ENCODE peak calls at places on chromosomes 1 and 21, in five cellular contexts. One of them, this sample, is unnamed. For H3K4me1, the result is how much of the 10 kb centered on the place peaks cover.

GRCh38 chr1:233815865-233816264 is 88.6 kb upstream of the SLC35F3 start:
- DNase-seq in astrocyte: no peak
- DNase-seq in mesenchymal stem cell: no peak
- DNase-seq in heart left ventricle: no peak
- DNase-seq in body of pancreas: no peak
- DNase-seq in this sample: no peak

GRCh38 chr1:156537027-156537426 is 35.3 kb downstream of the IQGAP3 start:
- DNase-seq in body of pancreas: no peak
- DNase-seq in heart left ventricle: no peak
- DNase-seq in astrocyte: no peak
- DNase-seq in mesenchymal stem cell: no peak
- DNase-seq in this sample: no peak

GRCh38 chr1:247357781-247358211 is 26.1 kb upstream of the ZNF496 start:
- DNase-seq in astrocyte: peak
- DNase-seq in heart left ventricle: no peak
- DNase-seq in mesenchymal stem cell: peak
- DNase-seq in body of pancreas: no peak
- DNase-seq in this sample: peak

GRCh38 chr1:22662318-22662717 is 9.3 kb downstream of the C1QB start:
- DNase-seq in mesenchymal stem cell: no peak
- DNase-seq in heart left ventricle: no peak
- DNase-seq in astrocyte: no peak
- DNase-seq in body of pancreas: no peak
- DNase-seq in this sample: no peak

GRCh38 chr1:1432566-1432950 is 2.9 kb upstream of the VWA1 start:
- DNase-seq in astrocyte: no peak
- DNase-seq in mesenchymal stem cell: no peak
- DNase-seq in body of pancreas: no peak
- DNase-seq in heart left ventricle: no peak
- DNase-seq in this sample: no peak

GRCh38 chr1:90841477-90841876 is 124.4 kb upstream of the BARHL2 start:
- DNase-seq in astrocyte: no peak
- DNase-seq in heart left ventricle: no peak
- DNase-seq in body of pancreas: no peak
- DNase-seq in mesenchymal stem cell: no peak
- DNase-seq in this sample: no peak

GRCh38 chr1:2108213-2108876 is 58.1 kb downstream of the PRKCZ start:
- DNase-seq in mesenchymal stem cell: peak
- DNase-seq in heart left ventricle: no peak
- DNase-seq in body of pancreas: no peak
- DNase-seq in astrocyte: no peak
- DNase-seq in this sample: peak

GRCh38 chr21:25863747-25864146 is 129.0 kb downstream of the GABPA start:
- DNase-seq in body of pancreas: no peak
- DNase-seq in astrocyte: no peak
- DNase-seq in heart left ventricle: no peak
- DNase-seq in mesenchymal stem cell: no peak
- DNase-seq in this sample: no peak

GRCh38 chr21:15282666-15283065 is 217.9 kb upstream of the NRIP1 start:
- DNase-seq in mesenchymal stem cell: no peak
- DNase-seq in astrocyte: peak
- DNase-seq in heart left ventricle: no peak
- DNase-seq in body of pancreas: no peak
- DNase-seq in this sample: no peak

GRCh38 chr1:203589201-203589600 is 37.4 kb upstream of the ATP2B4 start:
- DNase-seq in heart left ventricle: no peak
- DNase-seq in mesenchymal stem cell: no peak
- DNase-seq in body of pancreas: no peak
- DNase-seq in astrocyte: no peak
- DNase-seq in this sample: no peak

GRCh38 chr1:154420172-154420571 is 15.0 kb downstream of the IL6R start:
- DNase-seq in body of pancreas: peak
- DNase-seq in astrocyte: peak
- DNase-seq in mesenchymal stem cell: peak
- DNase-seq in heart left ventricle: peak
- DNase-seq in this sample: peak

GRCh38 chr1:6108937-6109636 is 63.4 kb downstream of the KCNAB2 start:
- DNase-seq in mesenchymal stem cell: no peak
- DNase-seq in astrocyte: no peak
- DNase-seq in body of pancreas: no peak
- DNase-seq in heart left ventricle: no peak
- DNase-seq in this sample: peak

GRCh38 chr1:153583976-153584375 is 18.3 kb upstream of the S100A2 start:
- DNase-seq in mesenchymal stem cell: no peak
- DNase-seq in heart left ventricle: no peak
- DNase-seq in astrocyte: peak
- DNase-seq in body of pancreas: no peak
- DNase-seq in this sample: no peak

GRCh38 chr1:236416165-236416564 is 22.1 kb downstream of the EDARADD start:
- DNase-seq in body of pancreas: no peak
- DNase-seq in astrocyte: no peak
- DNase-seq in mesenchymal stem cell: peak
- DNase-seq in heart left ventricle: no peak
- DNase-seq in this sample: no peak

GRCh38 chr1:245953876-245954660 is 553.0 kb downstream of the SMYD3 start:
- DNase-seq in body of pancreas: no peak
- DNase-seq in mesenchymal stem cell: peak
- DNase-seq in astrocyte: no peak
- DNase-seq in heart left ventricle: no peak
- DNase-seq in this sample: no peak

GRCh38 chr21:14414932-14415508 is 32.1 kb upstream of the HSPA13 start:
- DNase-seq in body of pancreas: no peak
- DNase-seq in astrocyte: no peak
- DNase-seq in mesenchymal stem cell: no peak
- DNase-seq in heart left ventricle: no peak
- DNase-seq in this sample: no peak

GRCh38 chr1:240806201-240806745 is 194.3 kb upstream of the GREM2 start:
- DNase-seq in mesenchymal stem cell: no peak
- DNase-seq in body of pancreas: no peak
- DNase-seq in astrocyte: no peak
- DNase-seq in heart left ventricle: no peak
- DNase-seq in this sample: no peak

GRCh38 chr1:36109041-36109679 is 15.9 kb downstream of the COL8A2 start:
- DNase-seq in astrocyte: peak
- DNase-seq in heart left ventricle: no peak
- DNase-seq in body of pancreas: no peak
- DNase-seq in mesenchymal stem cell: peak
- DNase-seq in this sample: no peak

GRCh38 chr1:150626150-150626549 is 3.3 kb downstream of the ENSA start:
- DNase-seq in body of pancreas: no peak
- DNase-seq in astrocyte: no peak
- DNase-seq in mesenchymal stem cell: no peak
- DNase-seq in heart left ventricle: no peak
- DNase-seq in this sample: no peak

GRCh38 chr21:29144736-29145353 is 14.4 kb downstream of the MAP3K7CL start:
- DNase-seq in astrocyte: no peak
- DNase-seq in mesenchymal stem cell: peak
- DNase-seq in body of pancreas: no peak
- DNase-seq in heart left ventricle: no peak
- DNase-seq in this sample: no peak

GRCh38 chr1:46087891-46088290 is 44.5 kb downstream of the PIK3R3 start:
- DNase-seq in body of pancreas: no peak
- DNase-seq in heart left ventricle: no peak
- DNase-seq in mesenchymal stem cell: no peak
- DNase-seq in astrocyte: no peak
- DNase-seq in this sample: no peak

GRCh38 chr1:86194491-86195034 is 38.0 kb upstream of the COL24A1 start:
- DNase-seq in body of pancreas: no peak
- DNase-seq in astrocyte: peak
- DNase-seq in mesenchymal stem cell: peak
- DNase-seq in heart left ventricle: no peak
- DNase-seq in this sample: no peak

GRCh38 chr21:26769613-26770188 is 75.5 kb downstream of the ADAMTS1 start:
- DNase-seq in mesenchymal stem cell: peak
- DNase-seq in body of pancreas: no peak
- DNase-seq in astrocyte: no peak
- DNase-seq in heart left ventricle: no peak
- DNase-seq in this sample: no peak

GRCh38 chr1:51445346-51446090 is 73.5 kb downstream of the EPS15 start:
- DNase-seq in astrocyte: no peak
- DNase-seq in body of pancreas: no peak
- DNase-seq in heart left ventricle: no peak
- DNase-seq in mesenchymal stem cell: peak
- DNase-seq in this sample: no peak

GRCh38 chr1:207841318-207841717 is 69.6 kb downstream of the CD34 start:
- DNase-seq in body of pancreas: no peak
- DNase-seq in astrocyte: no peak
- DNase-seq in heart left ventricle: no peak
- DNase-seq in mesenchymal stem cell: no peak
- DNase-seq in this sample: no peak

GRCh38 chr1:212256404-212256803 is 28.8 kb upstream of the PPP2R5A start:
- DNase-seq in mesenchymal stem cell: no peak
- DNase-seq in body of pancreas: no peak
- DNase-seq in heart left ventricle: no peak
- DNase-seq in astrocyte: no peak
- DNase-seq in this sample: no peak

GRCh38 chr1:234342749-234343148 is 30.5 kb upstream of the COA6 start:
- DNase-seq in body of pancreas: no peak
- DNase-seq in mesenchymal stem cell: no peak
- DNase-seq in astrocyte: no peak
- DNase-seq in heart left ventricle: no peak
- DNase-seq in this sample: no peak

GRCh38 chr1:94279462-94279861 is 42.1 kb upstream of the ARHGAP29 start:
- DNase-seq in mesenchymal stem cell: no peak
- DNase-seq in astrocyte: peak
- DNase-seq in body of pancreas: no peak
- DNase-seq in heart left ventricle: no peak
- DNase-seq in this sample: no peak

GRCh38 chr1:32489774-32490454 is 25.0 kb downstream of the ZBTB8B start:
- DNase-seq in mesenchymal stem cell: no peak
- DNase-seq in heart left ventricle: no peak
- DNase-seq in astrocyte: no peak
- DNase-seq in body of pancreas: no peak
- DNase-seq in this sample: no peak
- H3K27ac ChIP-seq in mesenchymal stem cell: no peak
- H3K27ac ChIP-seq in heart left ventricle: no peak
- H3K27ac ChIP-seq in astrocyte: no peak
- H3K27ac ChIP-seq in body of pancreas: no peak
- H3K27ac ChIP-seq in this sample: no peak

DNA sequence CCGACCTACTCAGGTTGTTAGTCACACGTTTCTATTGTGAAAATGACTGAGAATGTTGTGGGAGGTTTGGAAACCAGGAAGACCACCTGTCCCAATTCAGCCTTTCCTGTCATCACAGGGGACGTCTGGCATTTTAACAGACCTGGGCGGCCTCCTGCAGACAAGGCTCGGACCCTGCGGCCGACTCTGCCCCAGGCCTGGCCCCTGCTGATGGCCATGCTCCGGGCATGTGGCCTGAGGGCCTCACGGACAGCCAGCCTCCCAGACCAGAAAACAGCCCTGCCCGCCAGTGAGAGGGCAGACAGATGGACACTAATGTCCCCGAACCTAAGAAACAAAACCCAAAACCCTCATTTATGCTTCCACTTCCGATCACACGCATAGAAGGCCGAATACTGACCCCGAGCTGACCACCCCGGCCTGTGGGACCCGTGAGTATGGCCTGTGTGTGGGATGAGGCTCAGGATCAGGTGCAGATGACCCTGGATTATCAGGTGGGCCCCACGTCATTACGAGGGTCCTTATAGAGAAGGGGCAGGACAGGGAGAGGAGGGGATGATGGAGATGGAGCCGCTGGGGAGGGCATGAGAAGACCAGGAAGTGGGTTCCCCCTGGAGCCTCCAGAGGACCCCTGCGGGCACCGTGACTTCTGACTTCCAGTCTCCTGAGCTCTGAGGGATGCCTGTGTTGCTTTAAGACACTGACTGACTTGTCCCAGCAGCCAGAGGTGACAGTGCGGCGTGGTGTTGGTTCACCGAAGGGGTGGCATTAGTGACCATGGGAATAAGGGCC is 9.6 kb downstream of the COL18A1 start:
- DNase-seq in heart left ventricle: peak
- DNase-seq in astrocyte: no peak
- DNase-seq in body of pancreas: no peak
- DNase-seq in mesenchymal stem cell: no peak
- DNase-seq in this sample: no peak
- H3K4me1 ChIP-seq in heart left ventricle: under half
- H3K4me1 ChIP-seq in astrocyte: under half
- H3K4me1 ChIP-seq in body of pancreas: half or more
- H3K4me1 ChIP-seq in mesenchymal stem cell: half or more
- H3K4me1 ChIP-seq in this sample: under half

GRCh38 chr21:44793269-44794030 is 8.2 kb downstream of the UBE2G2 start:
- DNase-seq in astrocyte: peak
- DNase-seq in mesenchymal stem cell: peak
- DNase-seq in body of pancreas: peak
- DNase-seq in heart left ventricle: peak
- DNase-seq in this sample: peak
- H3K27ac ChIP-seq in astrocyte: no peak
- H3K27ac ChIP-seq in mesenchymal stem cell: no peak
- H3K27ac ChIP-seq in body of pancreas: no peak
- H3K27ac ChIP-seq in heart left ventricle: no peak
- H3K27ac ChIP-seq in this sample: no peak

DNA sequence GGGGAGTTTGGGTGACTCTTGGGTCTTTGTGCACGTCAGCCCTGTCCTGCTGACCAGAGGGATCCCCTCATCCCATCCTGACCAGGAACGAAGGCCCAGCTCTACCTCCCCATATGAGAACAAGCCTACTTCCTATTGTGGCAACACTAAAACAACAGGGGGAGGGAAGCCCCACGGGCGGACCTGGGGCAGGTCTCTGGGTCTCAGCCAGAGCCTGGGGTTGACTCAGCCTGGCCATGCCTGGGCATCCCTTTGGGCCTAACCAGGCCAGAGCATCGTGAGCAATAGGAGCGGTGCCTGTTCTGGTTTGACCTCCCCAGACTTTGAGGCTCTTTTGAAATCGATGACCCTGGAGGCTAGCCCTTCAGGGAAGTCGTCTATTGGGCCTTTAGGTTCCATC is 16.8 kb downstream of the RPS6KA1 start:
- DNase-seq in heart left ventricle: no peak
- DNase-seq in body of pancreas: no peak
- DNase-seq in astrocyte: no peak
- DNase-seq in mesenchymal stem cell: no peak
- DNase-seq in this sample: no peak
- H3K4me1 ChIP-seq in heart left ventricle: half or more
- H3K4me1 ChIP-seq in body of pancreas: under half
- H3K4me1 ChIP-seq in astrocyte: under half
- H3K4me1 ChIP-seq in mesenchymal stem cell: under half
- H3K4me1 ChIP-seq in this sample: under half